ENCODE peak calls at places on chromosome 17, in ten cellular contexts. M is MM.1S; A is right atrium auricular region; S is GM23248; H is CD8-positive, alpha-beta memory T cell; D is gastrocnemius medialis; N is thoracic aorta; R is A549; I is right lobe of liver; F is esophagus squamous epithelium. J is an unnamed sample.
A peak's percentile ranks its signal among the peaks of the same experiment; 100 is the strongest.

GRCh38 chr17:50560931-50561750 is 626 bp downstream of the CACNA1G start:
- DNase-seq in N (no peak), D (no peak), F (no peak), A (no peak), S (peak; percentile 50), I (no peak), H (peak; percentile 27), M (no peak), R (no peak), J (peak; percentile 56)

GRCh38 chr17:81690066-81690465 is 6.3 kb downstream of the HGS start:
- DNase-seq in S (no peak), D (no peak), N (no peak), R (no peak), I (no peak), M (no peak), H (no peak), A (no peak), F (no peak), J (no peak)

GRCh38 chr17:4199818-4200402 is 56.9 kb downstream of the CYB5D2 start:
- DNase-seq in M (peak; percentile 46), D (no peak), S (peak; percentile 72), R (peak; percentile 81), I (no peak), F (no peak), N (no peak), H (peak; percentile 12), A (no peak), J (peak; percentile 44)

GRCh38 chr17:80546267-80546666 is 1.6 kb downstream of the RPTOR start:
- DNase-seq in H (no peak), I (no peak), R (no peak), S (peak; percentile 11), N (no peak), F (no peak), A (no peak), M (no peak), D (no peak), J (no peak)

GRCh38 chr17:4156750-4157381 is 13.9 kb downstream of the CYB5D2 start:
- DNase-seq in F (no peak), N (no peak), D (no peak), H (no peak), S (no peak), R (no peak), A (no peak), M (no peak), I (no peak), J (no peak)

GRCh38 chr17:82050761-82051641 is 610 bp downstream of the RFNG start:
- DNase-seq in A (no peak), D (no peak), H (no peak), I (peak; percentile 31), S (peak; percentile 56), M (no peak), N (no peak), R (no peak), F (no peak), J (no peak)

GRCh38 chr17:78973196-78973595 is 6.5 kb downstream of the LGALS3BP start:
- DNase-seq in N (no peak), I (no peak), R (no peak), D (no peak), A (no peak), M (no peak), S (no peak), F (no peak), H (no peak), J (peak; percentile 37)

GRCh38 chr17:56992364-56992763 is 14.4 kb downstream of the SCPEP1 start:
- DNase-seq in R (no peak), I (no peak), M (no peak), A (no peak), D (no peak), S (no peak), F (no peak), H (no peak), N (no peak), J (no peak)

GRCh38 chr17:50785942-50786570 is 18.7 kb upstream of the ANKRD40CL start:
- DNase-seq in S (peak; percentile 73), R (no peak), D (no peak), M (no peak), A (no peak), H (no peak), F (no peak), N (no peak), I (no peak), J (peak; percentile 65)

GRCh38 chr17:32302037-32302436 is 36.4 kb downstream of the RHBDL3 start:
- DNase-seq in I (no peak), R (no peak), N (no peak), F (no peak), D (no peak), M (no peak), A (no peak), H (no peak), S (no peak), J (peak; percentile 11)

GRCh38 chr17:16435951-16436886 is 20.8 kb downstream of the TRPV2 start:
- DNase-seq in R (no peak), F (no peak), H (no peak), D (no peak), M (no peak), I (no peak), A (no peak), N (no peak), S (no peak), J (no peak)

GRCh38 chr17:69535022-69535570 is 120.6 kb downstream of the MAP2K6 start:
- DNase-seq in N (no peak), H (no peak), D (no peak), R (no peak), A (no peak), I (no peak), S (no peak), M (no peak), F (no peak), J (no peak)

GRCh38 chr17:81254955-81255717 is 16.0 kb downstream of the NDUFAF8 start:
- DNase-seq in H (no peak), D (peak; percentile 91), N (no peak), S (peak; percentile 83), A (peak; percentile 81), F (no peak), R (peak; percentile 74), M (no peak), I (peak; percentile 87), J (peak; percentile 83)

GRCh38 chr17:3534881-3535252 is 22.7 kb downstream of the TRPV3 start:
- DNase-seq in S (peak; percentile 64), R (peak; percentile 54), H (no peak), M (no peak), A (no peak), D (no peak), I (no peak), F (no peak), N (no peak), J (peak; percentile 12)

GRCh38 chr17:65813306-65813705 is 251.9 kb upstream of the AXIN2 start:
- DNase-seq in R (no peak), I (no peak), M (no peak), H (no peak), A (no peak), D (no peak), N (no peak), S (peak; percentile 14), F (no peak), J (no peak)

GRCh38 chr17:42898147-42898807 is 2.3 kb upstream of the G6PC1 start:
- DNase-seq in S (no peak), H (no peak), A (no peak), I (peak; percentile 12), R (no peak), N (no peak), M (no peak), F (no peak), D (no peak), J (no peak)
- H3K27ac ChIP-seq in S (no peak overlapping the region), H (no peak overlapping the region), A (no peak overlapping the region), I (no peak overlapping the region), R (no peak overlapping the region), N (no peak overlapping the region), M (no peak overlapping the region), F (no peak overlapping the region), D (no peak overlapping the region), J (no peak overlapping the region)

DNA sequence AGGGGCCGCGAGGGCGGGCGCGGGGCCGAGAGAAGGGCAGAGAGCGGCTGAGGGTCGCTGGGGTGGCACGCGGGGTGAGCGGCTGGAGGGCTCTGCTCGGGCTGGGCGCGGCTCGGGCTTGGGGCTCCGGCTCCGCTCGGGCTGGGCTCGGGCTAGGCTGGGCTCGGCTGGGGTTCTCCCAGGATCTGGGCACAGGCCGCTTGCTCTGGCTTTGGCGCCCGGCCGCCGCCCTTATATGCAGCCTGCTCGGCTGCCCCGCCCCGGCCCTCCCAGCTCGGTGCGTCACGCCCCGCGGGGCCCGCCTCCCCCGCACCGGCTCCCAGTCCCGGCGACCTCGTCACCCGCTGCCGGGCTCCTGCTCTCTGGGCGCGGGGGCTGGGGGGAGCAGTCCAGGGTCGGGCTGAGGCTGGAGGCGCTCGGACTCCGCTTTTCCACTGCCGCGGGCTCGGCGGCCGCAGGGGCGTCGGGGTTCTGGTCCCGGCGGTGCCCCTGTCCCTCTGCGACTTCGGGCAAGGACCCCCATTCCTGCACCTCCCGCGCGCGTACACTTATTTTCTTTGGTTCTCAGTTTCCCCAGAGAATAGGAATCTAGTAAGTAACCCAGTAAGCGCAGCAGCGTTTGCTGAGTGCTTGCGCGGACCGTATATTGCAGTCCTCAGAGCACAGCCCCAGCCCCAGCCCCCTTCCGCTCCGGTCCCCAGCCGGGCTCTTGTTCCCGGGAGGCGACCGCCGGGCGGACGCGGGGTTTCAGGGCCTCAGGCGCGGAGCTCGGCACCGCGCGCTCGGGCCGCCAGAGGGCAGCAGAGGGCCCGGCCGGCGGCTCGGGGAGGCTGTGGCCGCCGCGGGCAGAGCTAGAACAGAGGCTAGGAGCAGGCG is at the start of gene RASD1:
- DNase-seq in N (peak; percentile 61), D (peak; percentile 88), F (no peak), R (peak; percentile 88), S (peak; percentile 97), H (peak; percentile 77), M (peak; percentile 84), I (peak; percentile 94), A (peak; percentile 93), J (peak; percentile 93)
- H3K4me3 ChIP-seq in N (peak within 1 kb of the TSS; percentile 96), D (peak within 1 kb of the TSS; percentile 89), F (peak within 1 kb of the TSS; percentile 60), R (peak within 1 kb of the TSS; percentile 63), S (peak within 1 kb of the TSS; percentile 85), H (peak within 1 kb of the TSS; percentile 63), M (peak within 1 kb of the TSS; percentile 73), I (peak within 1 kb of the TSS; percentile 55), A (peak within 1 kb of the TSS; percentile 69), J (peak within 1 kb of the TSS; percentile 53)

DNA sequence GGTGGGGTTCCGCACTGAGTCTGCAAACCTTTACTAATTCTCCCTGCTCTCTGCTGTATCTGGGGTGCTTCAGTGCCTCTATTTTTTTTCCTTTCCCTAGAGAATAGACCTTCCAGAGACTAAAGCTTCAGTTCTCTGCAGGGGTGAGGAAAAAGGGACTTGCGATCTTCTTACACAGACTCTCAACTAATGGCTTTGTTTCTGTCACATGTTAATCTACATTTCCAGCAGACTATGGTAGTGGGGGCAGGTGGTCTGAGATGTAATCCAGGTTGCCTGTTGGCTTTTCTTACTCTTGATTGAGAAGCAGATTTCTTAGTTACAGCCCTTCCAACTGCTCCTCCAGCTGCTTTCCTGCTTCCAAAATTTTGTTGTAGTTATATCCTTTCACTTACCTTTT is 229.0 kb upstream of the NLRP1 start:
- DNase-seq in F (no peak), H (no peak), M (no peak), D (no peak), I (no peak), S (no peak), R (no peak), N (no peak), A (no peak), J (no peak)
- H3K27ac ChIP-seq in F (no peak overlapping the region), H (no peak overlapping the region), M (no peak overlapping the region), D (no peak overlapping the region), I (no peak overlapping the region), S (no peak overlapping the region), R (no peak overlapping the region), N (no peak overlapping the region), A (no peak overlapping the region), J (no peak overlapping the region)

DNA sequence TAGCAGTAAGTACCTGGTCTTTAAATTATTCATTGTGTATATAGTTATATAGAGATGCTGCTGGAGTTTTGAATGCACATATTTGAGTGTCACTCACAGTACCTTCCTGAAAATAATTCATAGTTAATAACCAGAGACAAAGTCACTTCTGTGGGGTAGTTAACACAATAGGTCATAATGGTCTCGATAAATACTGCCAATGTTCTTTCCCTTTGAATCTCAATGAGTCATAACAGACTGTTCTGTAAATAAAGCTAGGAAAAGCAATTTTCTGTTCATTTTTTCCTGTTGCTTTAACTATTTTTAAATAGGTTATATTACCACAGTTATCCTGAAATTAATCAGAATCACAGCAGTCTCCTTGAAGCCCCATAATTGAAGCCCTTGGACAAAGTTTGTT is 87.2 kb downstream of the MAP2K4 start:
- DNase-seq in H (no peak), F (no peak), S (peak; percentile 46), D (no peak), R (no peak), N (no peak), A (no peak), I (no peak), M (no peak), J (peak; percentile 21)
- H3K4me3 ChIP-seq in H (no peak overlapping the region), F (no peak overlapping the region), S (no peak overlapping the region), D (no peak overlapping the region), R (no peak overlapping the region), N (no peak overlapping the region), A (no peak overlapping the region), I (no peak overlapping the region), M (no peak overlapping the region), J (no peak overlapping the region)

J was measured in cardiac muscle cell.